ENCODE peak calls at places on chromosomes 7 and 10, in nine cellular contexts. E is cardiac fibroblast; A is spleen; Q is MCF 10A; I is CD4-positive, alpha-beta T cell; R is bronchial epithelial cell; M is A549; B is Caco-2; Y is transverse colon. O is an unnamed sample.
A peak's percentile ranks its signal among the peaks of the same experiment; 100 is the strongest.

GRCh38 chr7:98281757-98282652 is 519 bp downstream of the BRI3 start:
- DNase-seq in Q (peak; percentile 14), B (peak; percentile 46), R (no peak), E (no peak), M (no peak), A (peak; percentile 95), Y (peak; percentile 45), I (peak; percentile 15), O (no peak)

GRCh38 chr7:50281680-50282445 is 22.7 kb upstream of the IKZF1 start:
- DNase-seq in I (no peak), M (no peak), Q (no peak), Y (no peak), E (no peak), B (no peak), A (peak; percentile 76), R (no peak), O (no peak)

GRCh38 chr7:104873346-104873849 is 140.6 kb upstream of the KMT2E start:
- DNase-seq in B (no peak), R (no peak), E (peak; percentile 19), Y (no peak), M (no peak), A (no peak), Q (no peak), I (no peak), O (no peak)

GRCh38 chr10:99827906-99828305 is 45.5 kb downstream of the ABCC2 start:
- DNase-seq in A (no peak), B (no peak), M (no peak), E (peak; percentile 44), Y (no peak), I (no peak), Q (no peak), R (no peak), O (no peak)

GRCh38 chr10:71912431-71912830 is 51.8 kb upstream of the CHST3 start:
- DNase-seq in Y (no peak), A (no peak), I (no peak), R (peak; percentile 32), B (no peak), E (no peak), Q (no peak), M (no peak), O (no peak)

GRCh38 chr10:94016727-94017714 is 23.3 kb downstream of the PLCE1 start:
- DNase-seq in Y (no peak), E (no peak), R (no peak), M (no peak), Q (no peak), B (no peak), I (no peak), A (no peak), O (no peak)

GRCh38 chr7:84247591-84247990 is 53.0 kb upstream of the SEMA3A start:
- DNase-seq in I (no peak), Q (peak; percentile 55), M (no peak), E (no peak), A (no peak), B (no peak), Y (no peak), R (peak; percentile 84), O (no peak)

GRCh38 chr7:84248267-84248666 is 53.7 kb upstream of the SEMA3A start:
- DNase-seq in I (no peak), B (no peak), E (peak; percentile 31), A (no peak), R (peak; percentile 20), Y (no peak), Q (no peak), M (no peak), O (no peak)

GRCh38 chr7:91325731-91326130 is 61.5 kb downstream of the FZD1 start:
- DNase-seq in A (no peak), Q (no peak), Y (no peak), E (peak; percentile 15), B (no peak), R (no peak), I (no peak), M (no peak), O (no peak)

GRCh38 chr10:73908853-73909611 is 1.9 kb upstream of the PLAU start:
- DNase-seq in Y (peak; percentile 28), R (peak; percentile 99), Q (peak; percentile 97), A (no peak), B (no peak), I (no peak), M (peak; percentile 81), E (peak; percentile 86), O (no peak)

GRCh38 chr10:33453081-33453850 is 118.8 kb upstream of the NRP1 start:
- DNase-seq in B (no peak), E (no peak), Y (no peak), R (peak; percentile 78), M (no peak), A (no peak), Q (no peak), I (no peak), O (no peak)

GRCh38 chr7:155807013-155807804 is 5.1 kb downstream of the SHH start:
- DNase-seq in R (no peak), E (no peak), Q (no peak), A (peak; percentile 55), M (no peak), B (no peak), I (no peak), Y (no peak), O (no peak)

GRCh38 chr7:87784424-87784823 is 91.7 kb downstream of the SLC25A40 start:
- DNase-seq in E (no peak), R (peak; percentile 4), M (no peak), Q (peak; percentile 11), B (no peak), Y (no peak), A (no peak), I (no peak), O (no peak)
- TF ChIP-seq CTCF in E (peak; percentile 9), R (peak; percentile 8), M (no peak), Q (no peak), B (no peak), Y (no peak), A (no peak), I (no peak), O (no peak)

GRCh38 chr7:101321491-101322401 is at the start of gene IFT22:
- DNase-seq in B (peak; percentile 93), Q (peak; percentile 90), E (peak; percentile 93), I (peak; percentile 67), R (peak; percentile 62), Y (peak; percentile 92), A (peak; percentile 97), M (peak; percentile 86), O (peak; percentile 93)
- TF ChIP-seq CTCF in B (peak; percentile 53), Q (peak; percentile 17), E (peak; percentile 29), I (no peak), R (peak; percentile 49), Y (peak; percentile 28), A (no peak), M (peak; percentile 65), O (peak; percentile 38)

DNA sequence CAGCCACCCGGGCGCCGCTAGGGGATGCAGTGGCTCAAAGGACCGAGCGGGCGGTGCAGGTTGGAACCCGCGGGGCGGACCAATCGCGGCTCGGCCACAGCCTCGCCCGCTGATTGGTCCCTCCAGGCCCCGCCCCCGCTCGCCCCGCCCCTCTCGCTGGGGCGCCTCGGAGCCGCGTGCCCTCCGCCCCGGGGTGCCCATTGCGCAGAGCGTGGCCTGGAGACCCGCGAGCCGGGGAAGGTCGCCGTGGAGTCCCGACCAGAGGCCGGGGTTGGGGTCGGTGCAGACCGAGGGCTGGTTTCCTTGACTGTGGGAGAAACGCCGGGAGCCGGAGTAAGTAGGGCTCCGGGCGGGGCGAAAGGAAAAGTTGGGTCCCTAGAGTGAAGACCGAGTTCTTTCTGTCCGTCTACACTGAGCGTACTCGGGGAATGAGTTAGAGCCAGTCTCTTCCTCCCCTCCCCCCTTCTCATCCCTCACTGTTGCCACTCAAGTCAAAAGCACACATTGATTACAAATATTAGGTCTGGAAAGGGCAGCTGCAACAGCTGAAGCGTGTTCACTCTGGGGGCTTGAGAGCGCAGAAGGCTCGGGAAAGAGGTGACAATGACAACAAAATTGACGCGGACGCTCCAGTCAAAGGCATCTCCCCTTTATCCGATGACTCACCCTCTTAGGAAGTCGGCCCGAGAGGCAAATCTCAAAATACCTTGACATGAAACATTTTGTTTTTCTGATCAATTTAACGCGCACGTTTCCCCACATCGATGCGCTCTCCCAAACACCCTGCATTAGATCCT is 844 bp upstream of the GATA3 start:
- DNase-seq in E (peak; percentile 86), I (peak; percentile 94), B (peak; percentile 98), Q (peak; percentile 88), A (peak; percentile 94), M (peak; percentile 92), R (peak; percentile 35), Y (peak; percentile 83), O (peak; percentile 81)
- TF ChIP-seq CTCF in E (peak; percentile 90), I (peak; percentile 96), B (peak; percentile 96), Q (peak; percentile 87), A (peak; percentile 78), M (peak; percentile 85), R (peak; percentile 86), Y (peak; percentile 72), O (peak; percentile 59)

DNA sequence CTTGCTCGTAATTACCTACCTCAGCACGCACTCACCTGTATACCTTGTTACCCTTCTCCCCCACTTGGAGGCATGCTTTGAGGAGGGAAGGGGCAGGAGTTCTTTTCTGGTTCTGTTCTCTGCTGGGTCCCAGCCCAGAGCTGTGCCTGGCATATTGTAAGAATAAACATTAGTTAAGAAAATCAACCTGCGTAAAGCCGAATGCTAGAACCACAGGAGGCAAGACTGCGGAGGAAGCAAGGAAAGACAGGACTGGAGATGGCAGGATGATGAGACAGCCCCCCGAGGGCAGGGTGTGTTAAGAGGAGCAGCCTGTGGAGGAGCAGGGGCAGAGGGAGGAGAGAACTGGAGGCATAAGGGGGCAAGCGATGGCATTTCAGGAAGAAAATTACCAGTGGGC is 9.5 kb downstream of the C10orf53 start:
- DNase-seq in Y (no peak), M (no peak), B (no peak), I (no peak), E (no peak), R (peak; percentile 10), Q (no peak), A (no peak), O (no peak)
- TF ChIP-seq CTCF in Y (no peak), M (no peak), B (no peak), I (no peak), E (no peak), R (no peak), Q (no peak), A (no peak), O (no peak)

DNA sequence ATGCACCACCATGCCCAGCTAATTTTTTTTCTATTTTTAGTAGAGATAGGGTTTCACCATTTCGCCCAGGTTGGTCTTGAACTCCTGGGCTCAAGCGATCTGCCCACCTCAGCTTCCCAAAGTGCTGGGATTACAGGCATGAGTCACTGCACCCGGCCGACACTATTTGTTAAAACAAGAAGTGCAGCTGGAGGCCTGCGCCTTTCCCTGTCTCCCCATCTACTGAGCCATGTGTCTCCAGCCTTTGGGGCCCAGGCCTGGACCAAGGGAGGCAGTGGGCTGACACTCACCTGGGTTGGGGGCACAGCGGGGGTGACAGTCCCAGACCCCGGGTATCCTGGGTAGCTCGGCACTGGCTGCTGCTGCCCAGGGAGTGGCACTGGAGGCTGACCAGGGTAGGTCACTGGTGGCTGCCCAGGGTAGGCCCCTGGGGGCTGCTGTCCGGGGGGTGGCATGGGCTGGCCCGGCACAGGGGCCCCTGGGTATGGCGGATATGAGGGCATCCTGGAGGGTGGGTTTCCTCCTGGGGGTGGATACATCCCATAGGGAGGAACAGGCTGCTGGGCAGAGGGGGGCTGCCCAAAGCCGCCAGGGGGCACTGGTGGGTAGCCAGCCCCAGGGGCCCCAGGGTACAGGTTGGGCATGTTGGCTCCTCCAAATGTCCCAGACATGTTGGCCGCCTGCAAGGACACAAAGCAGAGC is 36.3 kb downstream of the PLAC9 start:
- DNase-seq in B (peak; percentile 29), M (peak; percentile 51), E (no peak), R (no peak), I (peak; percentile 24), Q (no peak), A (peak; percentile 78), Y (no peak), O (no peak)
- TF ChIP-seq CTCF in B (peak; percentile 28), M (peak; percentile 47), E (peak; percentile 17), R (peak; percentile 30), I (no peak), Q (peak; percentile 32), A (no peak), Y (no peak), O (no peak)